ENCODE peak calls at places on chromosomes 5 and 9, in four cellular contexts. Q is nephron progenitor cell, M is astrocyte of the spinal cord, V is HL-60. G is an unnamed sample.

GRCh38 chr5:95216136-95216955 is 68.5 kb downstream of the MCTP1 start:
- DNase-seq in M (peak; percentile 9), Q (no peak), V (no peak), G (no peak)

GRCh38 chr5:80389575-80389974 is 18.3 kb upstream of the ZFYVE16 start:
- DNase-seq in Q (no peak), V (no peak), M (no peak), G (no peak)

GRCh38 chr5:50792845-50793244 is 126.4 kb downstream of the PARP8 start:
- DNase-seq in M (no peak), V (no peak), Q (no peak), G (no peak)

GRCh38 chr9:35341585-35341984 is 148.3 kb upstream of the RUSC2 start:
- DNase-seq in Q (no peak), V (no peak), M (peak; percentile 45), G (no peak)

GRCh38 chr9:130555968-130556367 is 23.4 kb upstream of the FUBP3 start:
- DNase-seq in V (no peak), M (no peak), Q (no peak), G (no peak)

GRCh38 chr5:54403121-54403520 is 52.4 kb upstream of the HSPB3 start:
- DNase-seq in Q (no peak), M (no peak), V (no peak), G (no peak)

GRCh38 chr5:85716344-85717202 is 901.2 kb upstream of the COX7C start:
- DNase-seq in Q (no peak), V (no peak), M (no peak), G (no peak)

GRCh38 chr5:40486437-40487270 is 193.1 kb upstream of the PTGER4 start:
- DNase-seq in M (peak; percentile 27), V (peak; percentile 89), Q (no peak), G (peak; percentile 91)

GRCh38 chr9:93477397-93477796 is 24.0 kb upstream of the FAM120AOS start:
- DNase-seq in V (no peak), Q (no peak), M (no peak), G (no peak)

GRCh38 chr5:7361593-7361992 is 34.3 kb upstream of the ADCY2 start:
- DNase-seq in V (no peak), Q (no peak), M (no peak), G (no peak)

GRCh38 chr5:76862986-76863385 is 13.2 kb downstream of the S100Z start:
- DNase-seq in M (no peak), Q (no peak), V (no peak), G (no peak)

GRCh38 chr5:18744990-18745590 is 1110.8 kb downstream of the TAF11L14 start:
- DNase-seq in Q (no peak), V (peak; percentile 63), M (no peak), G (no peak)

GRCh38 chr5:150764530-150764929 is 5.7 kb upstream of the DCTN4 start:
- DNase-seq in V (peak; percentile 78), M (no peak), Q (no peak), G (no peak)

GRCh38 chr5:155872801-155873200 is 454.2 kb upstream of the SGCD start:
- DNase-seq in V (no peak), M (no peak), Q (no peak), G (no peak)

GRCh38 chr5:107867266-107867665 is 196.5 kb upstream of the EFNA5 start:
- DNase-seq in M (no peak), Q (no peak), V (no peak), G (no peak)

GRCh38 chr9:111356567-111357244 is 26.7 kb upstream of the OR2K2 start:
- DNase-seq in V (no peak), Q (peak; percentile 2), M (peak; percentile 92), G (no peak)

GRCh38 chr5:176633638-176634037 is 3.2 kb downstream of the EIF4E1B start:
- DNase-seq in M (no peak), V (no peak), Q (no peak), G (no peak)

GRCh38 chr5:139817970-139818369 is 22.4 kb downstream of the PSD2 start:
- DNase-seq in M (no peak), Q (no peak), V (no peak), G (peak; percentile 18)

GRCh38 chr9:37978983-37979382 is 75.1 kb upstream of the SLC25A51 start:
- DNase-seq in Q (no peak), M (no peak), V (no peak), G (no peak)

GRCh38 chr9:79693750-79694149 is 122.0 kb downstream of the TLE4 start:
- DNase-seq in V (no peak), Q (no peak), M (no peak), G (no peak)

GRCh38 chr5:154002093-154002492 is 36.6 kb downstream of the FAM114A2 start:
- DNase-seq in M (peak; percentile 2), Q (no peak), V (no peak), G (no peak)

GRCh38 chr5:1545798-1546355 is 22.1 kb upstream of the LPCAT1 start:
- DNase-seq in M (no peak), V (no peak), Q (no peak), G (no peak)

GRCh38 chr5:6359941-6360683 is 18.2 kb downstream of the MED10 start:
- DNase-seq in Q (no peak), M (no peak), V (no peak), G (no peak)

GRCh38 chr9:504921-505821 is 290.5 kb downstream of the DOCK8 start:
- DNase-seq in V (no peak), Q (peak; percentile 55), M (no peak), G (no peak)

GRCh38 chr5:149675467-149676201 is 54.5 kb upstream of the PPARGC1B start:
- DNase-seq in V (no peak), Q (no peak), M (no peak), G (no peak)

GRCh38 chr5:10233505-10233904 is 16.2 kb downstream of the ATPSCKMT start:
- DNase-seq in Q (peak; percentile 54), M (peak; percentile 95), V (no peak), G (no peak)

GRCh38 chr5:54073735-54074134 is 236.6 kb downstream of the ARL15 start:
- DNase-seq in M (no peak), V (no peak), Q (no peak), G (no peak)

GRCh38 chr5:149456597-149457392 is 77.7 kb upstream of the IL17B start:
- DNase-seq in Q (no peak), V (no peak), M (no peak), G (no peak)

GRCh38 chr9:76464706-76465105 is 5.7 kb downstream of the GCNT1 start:
- DNase-seq in Q (no peak), M (no peak), V (no peak), G (no peak)

GRCh38 chr5:177988989-177989625 is 6.9 kb downstream of the PROP1 start:
- DNase-seq in V (no peak), Q (no peak), M (no peak), G (no peak)

GRCh38 chr5:113232246-113232645 is 202.5 kb downstream of the TSSK1B start:
- DNase-seq in Q (no peak), M (no peak), V (no peak), G (no peak)

GRCh38 chr9:114804504-114804903 is 1.3 kb downstream of the TNFSF15 start:
- DNase-seq in V (no peak), M (peak; percentile 76), Q (no peak), G (no peak)

GRCh38 chr9:71681104-71681707 is 87.1 kb downstream of the CEMIP2 start:
- DNase-seq in V (no peak), M (no peak), Q (no peak), G (no peak)

GRCh38 chr5:89338935-89339334 is 456.0 kb upstream of the MEF2C start:
- DNase-seq in V (no peak), Q (no peak), M (peak; percentile 67), G (no peak)

GRCh38 chr5:33369470-33370134 is 71.2 kb upstream of the TARS1 start:
- DNase-seq in V (no peak), M (peak; percentile 64), Q (no peak), G (no peak)

GRCh38 chr5:122300374-122300773 is 11.7 kb upstream of the SNCAIP start:
- DNase-seq in Q (no peak), V (no peak), M (no peak), G (no peak)

GRCh38 chr5:122297587-122298298 is 14.3 kb upstream of the SNCAIP start:
- DNase-seq in Q (no peak), M (no peak), V (no peak), G (no peak)

GRCh38 chr5:122291000-122291592 is 20.9 kb upstream of the SNCAIP start:
- DNase-seq in M (peak; percentile 44), V (no peak), Q (no peak), G (no peak)

GRCh38 chr5:122292357-122292756 is 19.7 kb upstream of the SNCAIP start:
- DNase-seq in V (no peak), Q (no peak), M (no peak), G (no peak)

GRCh38 chr5:122295138-122295537 is 16.9 kb upstream of the SNCAIP start:
- DNase-seq in M (no peak), V (peak; percentile 1), Q (no peak), G (no peak)
- TF ChIP-seq CTCF in M (no peak), V (no peak), Q (no peak), G (no peak)

DNA sequence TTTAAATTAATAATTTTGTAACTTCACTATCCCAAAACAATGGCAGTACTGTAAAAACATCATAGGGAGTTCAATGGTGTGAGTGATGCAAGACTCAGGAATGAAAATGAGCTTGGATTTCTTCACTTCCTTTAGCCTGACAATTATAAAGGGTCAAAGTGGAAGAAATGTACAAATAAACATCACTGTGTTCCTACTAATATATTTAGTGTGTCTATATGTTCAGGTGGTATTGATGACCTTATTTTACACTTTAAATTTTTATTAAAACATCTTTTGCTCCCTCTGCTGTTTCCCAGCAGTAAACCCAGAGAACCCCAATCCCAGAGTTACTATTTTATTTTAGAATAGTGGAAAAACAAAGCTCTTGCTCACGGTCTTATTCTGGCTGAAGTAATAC is 2.0 kb downstream of the LOX start:
- DNase-seq in M (peak; percentile 50), Q (no peak), V (no peak), G (no peak)
- TF ChIP-seq CTCF in M (peak; percentile 39), Q (no peak), V (no peak), G (no peak)

DNA sequence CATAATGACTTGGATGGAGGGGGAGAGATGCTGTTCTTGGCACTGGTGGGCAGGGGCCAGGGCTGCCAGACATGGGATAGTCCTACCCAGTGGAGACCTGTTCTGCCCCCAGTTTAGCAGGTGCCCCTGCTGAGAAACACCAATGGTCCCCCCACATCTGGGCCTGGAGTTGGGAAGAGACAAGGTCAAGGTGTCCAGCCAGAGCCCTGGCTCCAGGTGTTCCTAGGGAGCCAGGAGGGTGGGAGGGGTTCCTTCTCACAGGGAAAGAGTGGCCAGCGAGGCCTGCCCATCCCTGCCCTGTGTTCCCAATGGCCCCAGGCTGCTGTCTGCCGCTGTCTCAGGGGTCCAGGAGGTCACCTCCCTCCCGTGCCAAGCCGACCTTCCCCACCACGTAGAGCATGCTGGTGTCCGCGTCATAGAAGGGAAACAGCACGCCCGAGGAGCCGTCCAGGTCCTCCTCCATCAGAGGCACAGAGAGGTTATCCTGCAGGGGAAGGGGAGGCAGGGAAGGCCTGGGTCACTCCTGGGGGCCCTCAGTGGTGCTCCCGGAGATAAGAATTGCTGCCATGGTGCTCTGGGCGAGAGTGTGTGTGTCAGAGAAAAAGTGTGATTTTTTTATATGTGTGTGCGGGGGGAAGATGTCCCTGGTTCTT is 11.7 kb upstream of the TRIM14 start:
- DNase-seq in V (no peak), M (no peak), Q (no peak), G (no peak)
- TF ChIP-seq CTCF in V (no peak), M (no peak), Q (no peak), G (no peak)

GRCh38 chr9:92439921-92440750 is 15.9 kb upstream of the OMD start:
- DNase-seq in V (no peak), Q (no peak), M (peak; percentile 53), G (no peak)

GRCh38 chr9:92444841-92445240 is 20.6 kb upstream of the OMD start:
- DNase-seq in Q (peak; percentile 4), M (no peak), V (no peak), G (no peak)

GRCh38 chr9:92435263-92435662 is 11.0 kb upstream of the OMD start:
- DNase-seq in M (no peak), V (no peak), Q (no peak), G (no peak)

GRCh38 chr9:92440751-92441046 is 16.4 kb upstream of the OMD start:
- DNase-seq in Q (no peak), V (no peak), M (no peak), G (no peak)

GRCh38 chr9:92438900-92439526 is 14.7 kb upstream of the OMD start:
- DNase-seq in M (peak; percentile 52), V (no peak), Q (no peak), G (no peak)
- TF ChIP-seq CTCF in M (no peak), V (no peak), Q (no peak), G (peak; percentile 55)